ENCODE peak calls at places on chromosomes 6 and 20, in ten cellular contexts. S, Q, C, U, Z, K, D, G, I and V are unnamed samples.

GRCh38 chr6:100979269-100979668 is 98.1 kb upstream of the ASCC3 start:
- DNase-seq in S (no peak), Q (no peak), C (no peak), U (no peak), Z (no peak), K (no peak), D (no peak), G (no peak), I (no peak), V (no peak)

GRCh38 chr6:87756858-87757257 is 54.8 kb upstream of the AKIRIN2 start:
- DNase-seq in S (peak), Q (no peak), C (no peak), U (no peak), Z (peak), K (no peak), D (peak), G (no peak), I (no peak), V (no peak)

GRCh38 chr6:157981395-157982296 is at the start of gene SYNJ2:
- DNase-seq in S (peak), Q (no peak), C (peak), U (peak), Z (peak), K (peak), D (peak), G (peak), I (peak), V (peak)

GRCh38 chr6:73579851-73580246 is 59.0 kb upstream of the EEF1A1 start:
- DNase-seq in S (no peak), Q (no peak), C (peak), U (peak), Z (peak), K (peak), D (peak), G (peak), I (peak), V (peak)

GRCh38 chr6:52523363-52524207 is 53.3 kb downstream of the TRAM2 start:
- DNase-seq in S (no peak), Q (no peak), C (no peak), U (no peak), Z (no peak), K (no peak), D (no peak), G (no peak), I (no peak), V (no peak)

GRCh38 chr6:47047479-47048411 is 5.6 kb upstream of the ADGRF1 start:
- DNase-seq in S (peak), Q (no peak), C (no peak), U (peak), Z (peak), K (peak), D (peak), G (peak), I (peak), V (no peak)

GRCh38 chr6:82783587-82784253 is 281.9 kb downstream of the UBE3D start:
- DNase-seq in S (no peak), Q (no peak), C (no peak), U (no peak), Z (peak), K (no peak), D (no peak), G (no peak), I (no peak), V (no peak)

GRCh38 chr6:24777227-24777626 is 2.5 kb downstream of the GMNN start:
- DNase-seq in S (no peak), Q (no peak), C (no peak), U (no peak), Z (no peak), K (no peak), D (no peak), G (no peak), I (no peak), V (no peak)

GRCh38 chr20:21450572-21450971 is 53.2 kb upstream of the NKX2-4 start:
- DNase-seq in S (no peak), Q (no peak), C (no peak), U (no peak), Z (peak), K (no peak), D (no peak), G (no peak), I (no peak), V (no peak)

GRCh38 chr6:147099974-147100373 is 104.2 kb upstream of the STXBP5 start:
- DNase-seq in S (no peak), Q (no peak), C (no peak), U (no peak), Z (no peak), K (no peak), D (peak), G (no peak), I (no peak), V (no peak)

GRCh38 chr6:74731921-74732320 is 473.9 kb downstream of the COL12A1 start:
- DNase-seq in S (no peak), Q (no peak), C (no peak), U (no peak), Z (no peak), K (no peak), D (peak), G (no peak), I (no peak), V (no peak)

GRCh38 chr20:61806995-61807394 is 258.7 kb downstream of the TAF4 start:
- DNase-seq in S (no peak), Q (no peak), C (no peak), U (no peak), Z (no peak), K (no peak), D (no peak), G (no peak), I (no peak), V (peak)

GRCh38 chr6:149449831-149450678 is 34.8 kb downstream of the ZC3H12D start:
- DNase-seq in S (no peak), Q (no peak), C (no peak), U (no peak), Z (no peak), K (no peak), D (no peak), G (no peak), I (no peak), V (no peak)

GRCh38 chr6:136405410-136406029 is 115.9 kb upstream of the BCLAF1 start:
- DNase-seq in S (peak), Q (no peak), C (no peak), U (no peak), Z (no peak), K (no peak), D (no peak), G (no peak), I (no peak), V (no peak)

GRCh38 chr20:48126227-48126740 is 341.0 kb upstream of the SULF2 start:
- DNase-seq in S (no peak), Q (no peak), C (no peak), U (no peak), Z (no peak), K (no peak), D (no peak), G (no peak), I (no peak), V (no peak)

GRCh38 chr20:51840865-51841264 is 38.5 kb upstream of the SALL4 start:
- DNase-seq in S (no peak), Q (no peak), C (no peak), U (no peak), Z (no peak), K (no peak), D (no peak), G (no peak), I (no peak), V (no peak)

GRCh38 chr20:63980317-63980805 is 571 bp upstream of the PRPF6 start:
- DNase-seq in S (no peak), Q (no peak), C (no peak), U (no peak), Z (no peak), K (no peak), D (no peak), G (no peak), I (no peak), V (no peak)

GRCh38 chr20:63982937-63983336 is 2.0 kb downstream of the PRPF6 start:
- DNase-seq in S (no peak), Q (no peak), C (no peak), U (no peak), Z (no peak), K (no peak), D (no peak), G (no peak), I (no peak), V (no peak)

GRCh38 chr20:63979549-63980316 is at the start of gene SAMD10:
- DNase-seq in S (peak), Q (no peak), C (peak), U (peak), Z (no peak), K (peak), D (peak), G (peak), I (no peak), V (peak)

GRCh38 chr20:63979221-63979548 is 257 bp downstream of the SAMD10 start:
- DNase-seq in S (no peak), Q (no peak), C (no peak), U (no peak), Z (no peak), K (no peak), D (no peak), G (no peak), I (no peak), V (no peak)

GRCh38 chr20:63980806-63981728 is at the start of gene PRPF6:
- DNase-seq in S (peak), Q (no peak), C (peak), U (peak), Z (peak), K (peak), D (peak), G (peak), I (peak), V (peak)
- TF ChIP-seq POLR2A in S (peak), Q (peak), C (peak), U (no peak), Z (peak), K (peak), D (peak), G (no peak), I (peak), V (peak)

DNA sequence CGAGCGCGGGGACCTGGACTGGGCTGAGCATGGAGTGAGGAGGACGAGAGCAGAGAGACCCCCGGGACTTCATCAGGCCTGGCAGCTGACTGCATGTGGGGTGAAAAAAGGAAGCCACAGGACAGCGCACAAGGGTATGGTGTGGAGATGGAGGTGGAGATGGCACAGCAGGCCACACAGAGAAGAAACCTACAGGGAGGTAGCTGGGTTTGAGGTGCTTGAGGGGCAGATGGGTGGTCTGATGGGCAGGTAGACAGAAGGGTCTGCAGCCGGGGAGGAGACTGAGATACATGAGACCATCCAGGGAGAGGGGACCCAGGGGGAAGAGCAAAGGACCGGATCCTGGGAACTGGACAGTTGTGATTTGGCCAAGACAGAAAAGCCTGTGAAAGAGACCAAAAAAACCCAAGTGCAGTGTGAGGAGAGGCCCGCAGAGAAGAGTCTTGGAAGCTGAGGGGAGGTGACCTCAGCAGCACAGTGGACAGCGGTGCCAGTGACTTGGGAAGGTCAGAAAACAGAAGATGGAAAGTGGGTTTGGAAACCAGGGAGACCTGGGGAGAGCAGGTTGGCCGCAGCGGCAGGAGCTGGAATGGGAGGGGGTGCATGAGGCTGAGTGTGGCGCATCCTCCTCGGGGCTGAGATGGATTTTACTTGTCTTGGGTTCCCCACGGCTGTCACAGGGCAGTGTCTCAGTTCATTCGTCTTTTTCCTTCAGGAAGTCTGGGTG is 5.5 kb downstream of the HLA-DPB1 start:
- DNase-seq in S (no peak), Q (no peak), C (no peak), U (no peak), Z (no peak), K (no peak), D (no peak), G (no peak), I (no peak), V (no peak)
- H3K4me3 ChIP-seq in S (peak), Q (peak), C (peak), U (peak), Z (no peak), K (peak), D (peak), G (peak), I (peak), V (peak)

GRCh38 chr6:122788208-122788607 is 850 bp upstream of the SMPDL3A start:
- DNase-seq in S (no peak), Q (no peak), C (no peak), U (no peak), Z (no peak), K (no peak), D (no peak), G (no peak), I (no peak), V (no peak)

GRCh38 chr6:122790740-122791679 is 2.0 kb downstream of the SMPDL3A start:
- DNase-seq in S (no peak), Q (no peak), C (no peak), U (no peak), Z (no peak), K (no peak), D (peak), G (no peak), I (no peak), V (no peak)

GRCh38 chr6:122789078-122789861 is at the start of gene SMPDL3A:
- DNase-seq in S (peak), Q (no peak), C (peak), U (peak), Z (peak), K (peak), D (peak), G (peak), I (peak), V (peak)

GRCh38 chr6:122788663-122789062 is 395 bp upstream of the SMPDL3A start:
- DNase-seq in S (no peak), Q (no peak), C (no peak), U (no peak), Z (no peak), K (no peak), D (no peak), G (no peak), I (no peak), V (no peak)

GRCh38 chr6:122789862-122790739 is 1.0 kb downstream of the SMPDL3A start:
- DNase-seq in S (no peak), Q (no peak), C (peak), U (no peak), Z (no peak), K (peak), D (peak), G (no peak), I (no peak), V (no peak)
- TF ChIP-seq POLR2A in S (no peak), Q (no peak), C (no peak), U (no peak), Z (no peak), K (no peak), D (peak), G (no peak), I (no peak), V (no peak)

DNA sequence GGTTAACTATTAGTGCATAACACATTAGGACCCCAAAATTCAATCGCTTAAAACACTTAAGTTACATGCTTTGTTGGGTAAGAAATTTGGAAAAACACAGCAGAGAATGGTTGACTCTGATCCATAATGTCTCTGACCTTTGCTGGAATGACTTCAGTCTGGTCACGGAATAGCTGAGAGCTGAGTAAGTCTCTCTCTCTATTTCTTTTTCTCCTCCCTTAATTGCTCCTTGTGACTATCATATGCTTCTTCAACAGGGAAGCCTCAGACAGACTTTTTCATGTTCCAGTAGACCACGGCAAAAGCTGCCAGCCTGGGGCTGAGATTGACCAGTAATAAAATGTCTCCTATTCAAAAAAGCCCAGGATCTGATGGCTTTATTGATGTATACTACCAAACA is 4.8 kb downstream of the OR12D1 start:
- DNase-seq in S (no peak), Q (no peak), C (no peak), U (no peak), Z (no peak), K (no peak), D (no peak), G (no peak), I (no peak), V (no peak)
- H3K4me3 ChIP-seq in S (no peak), Q (no peak), C (no peak), U (no peak), Z (no peak), K (no peak), D (no peak), G (no peak), I (no peak), V (no peak)